ENCODE peak calls at places on chromosomes 13 and 19, in six cellular contexts. V is IMR-90, U is lower lobe of right lung, I is kidney epithelial cell, M is COR-L47, Q is HAP-1. T is an unnamed sample.

GRCh38 chr13:30870049-30870884 is 35.8 kb upstream of the MEDAG start:
- DNase-seq in V (peak), U (no peak), I (no peak), M (no peak), Q (no peak), T (no peak)

GRCh38 chr19:48330012-48330681 is 4.8 kb downstream of the EMP3 start:
- DNase-seq in V (no peak), U (peak), I (no peak), M (peak), Q (peak), T (no peak)

GRCh38 chr13:34657716-34658115 is 284.4 kb upstream of the NBEA start:
- DNase-seq in V (peak), U (no peak), I (peak), M (no peak), Q (no peak), T (peak)

GRCh38 chr19:33418871-33419762 is 45.6 kb downstream of the CEBPG start:
- DNase-seq in V (no peak), U (no peak), I (no peak), M (no peak), Q (no peak), T (no peak)

GRCh38 chr19:6610934-6611370 is 20.0 kb upstream of the CD70 start:
- DNase-seq in V (peak), U (no peak), I (peak), M (no peak), Q (no peak), T (peak)

GRCh38 chr13:46392967-46393366 is 5.9 kb upstream of the RUBCNL start:
- DNase-seq in V (no peak), U (no peak), I (peak), M (no peak), Q (no peak), T (no peak)

GRCh38 chr13:99471231-99472202 is 29.8 kb upstream of the TM9SF2 start:
- DNase-seq in V (peak), U (no peak), I (no peak), M (no peak), Q (no peak), T (no peak)

GRCh38 chr13:60671386-60671785 is 274.4 kb downstream of the TDRD3 start:
- DNase-seq in V (no peak), U (no peak), I (no peak), M (no peak), Q (no peak), T (no peak)

GRCh38 chr13:112342841-112343361 is 33.3 kb upstream of the SPACA7 start:
- DNase-seq in V (no peak), U (no peak), I (no peak), M (no peak), Q (no peak), T (no peak)

GRCh38 chr19:19539738-19540703 is 2.0 kb downstream of the CILP2 start:
- DNase-seq in V (peak), U (peak), I (peak), M (no peak), Q (no peak), T (peak)

GRCh38 chr13:26985285-26985878 is 186.2 kb downstream of the USP12 start:
- DNase-seq in V (peak), U (no peak), I (no peak), M (peak), Q (peak), T (peak)

GRCh38 chr19:6887326-6887725 is at the start of gene ADGRE1:
- DNase-seq in V (no peak), U (peak), I (no peak), M (no peak), Q (no peak), T (no peak)

GRCh38 chr13:51620165-51620983 is 36.1 kb downstream of the WDFY2 start:
- DNase-seq in V (no peak), U (no peak), I (no peak), M (no peak), Q (no peak), T (no peak)

T was measured in epithelial cell of prostate.